ENCODE peak calls at places on chromosome 19, in seven cellular contexts. C, S, E, W, B, Y and P are unnamed samples.

GRCh38 chr19:19451429-19452240 is 46.2 kb downstream of the GATAD2A start:
- DNase-seq in C (no peak), S (no peak), E (no peak), W (no peak), B (no peak), Y (no peak), P (no peak)

GRCh38 chr19:42540071-42540553 is 11.8 kb upstream of the CEACAM1 start:
- DNase-seq in C (no peak), S (peak; percentile 70), E (peak; percentile 21), W (no peak), B (no peak), Y (peak; percentile 86), P (no peak)

GRCh38 chr19:52198678-52199077 is 8.8 kb downstream of the PPP2R1A start:
- DNase-seq in C (no peak), S (no peak), E (peak; percentile 22), W (no peak), B (no peak), Y (no peak), P (no peak)

GRCh38 chr19:16073988-16074387 is 2.3 kb upstream of the TPM4 start:
- DNase-seq in C (no peak), S (no peak), E (no peak), W (no peak), B (no peak), Y (no peak), P (no peak)

GRCh38 chr19:10915511-10916091 is 12.8 kb downstream of the YIPF2 start:
- DNase-seq in C (no peak), S (no peak), E (peak; percentile 97), W (no peak), B (no peak), Y (no peak), P (no peak)

GRCh38 chr19:7808108-7808507 is 21.9 kb upstream of the EVI5L start:
- DNase-seq in C (no peak), S (peak; percentile 31), E (no peak), W (no peak), B (no peak), Y (peak; percentile 53), P (no peak)

GRCh38 chr19:6802336-6803035 is 30.0 kb downstream of the VAV1 start:
- DNase-seq in C (peak; percentile 76), S (peak; percentile 32), E (no peak), W (peak; percentile 19), B (peak; percentile 30), Y (no peak), P (no peak)

GRCh38 chr19:31152906-31153305 is 196.3 kb downstream of the TSHZ3 start:
- DNase-seq in C (no peak), S (no peak), E (peak; percentile 44), W (no peak), B (no peak), Y (no peak), P (no peak)

GRCh38 chr19:31356587-31357314 is 7.5 kb upstream of the TSHZ3 start:
- DNase-seq in C (peak; percentile 64), S (peak; percentile 80), E (no peak), W (no peak), B (peak; percentile 34), Y (no peak), P (no peak)

GRCh38 chr19:36526581-36526980 is 1.5 kb downstream of the ZNF260 start:
- DNase-seq in C (no peak), S (no peak), E (peak; percentile 48), W (no peak), B (no peak), Y (no peak), P (no peak)
- H3K4me3 ChIP-seq in C (no peak overlapping the region), S (peak overlapping the region; percentile 74), E (peak overlapping the region; percentile 81), W (no peak overlapping the region), B (peak overlapping the region; percentile 73), Y (peak overlapping the region; percentile 87), P (no peak overlapping the region)

GRCh38 chr19:3176715-3177501 is 1.7 kb upstream of the S1PR4 start:
- DNase-seq in C (peak; percentile 85), S (no peak), E (peak; percentile 91), W (peak; percentile 75), B (no peak), Y (no peak), P (no peak)
- H3K4me3 ChIP-seq in C (peak overlapping the region; percentile 36), S (no peak overlapping the region), E (no peak overlapping the region), W (peak overlapping the region; percentile 28), B (no peak overlapping the region), Y (no peak overlapping the region), P (no peak overlapping the region)

GRCh38 chr19:38658462-38659306 is 11.2 kb downstream of the ACTN4 start:
- DNase-seq in C (no peak), S (no peak), E (peak; percentile 99), W (peak; percentile 83), B (no peak), Y (no peak), P (no peak)

GRCh38 chr19:38655148-38655824 is 7.8 kb downstream of the ACTN4 start:
- DNase-seq in C (no peak), S (no peak), E (peak; percentile 66), W (no peak), B (no peak), Y (no peak), P (no peak)

GRCh38 chr19:38656171-38656981 is 8.9 kb downstream of the ACTN4 start:
- DNase-seq in C (no peak), S (no peak), E (peak; percentile 79), W (no peak), B (no peak), Y (no peak), P (no peak)

GRCh38 chr19:38660724-38661123 is 13.3 kb downstream of the ACTN4 start:
- DNase-seq in C (no peak), S (no peak), E (no peak), W (no peak), B (no peak), Y (no peak), P (no peak)

GRCh38 chr19:38657633-38658222 is 10.3 kb downstream of the ACTN4 start:
- DNase-seq in C (no peak), S (peak; percentile 63), E (peak; percentile 98), W (peak; percentile 71), B (no peak), Y (no peak), P (no peak)
- H3K4me3 ChIP-seq in C (no peak overlapping the region), S (no peak overlapping the region), E (peak overlapping the region; percentile 53), W (peak overlapping the region; percentile 15), B (peak overlapping the region; percentile 46), Y (no peak overlapping the region), P (no peak overlapping the region)

DNA sequence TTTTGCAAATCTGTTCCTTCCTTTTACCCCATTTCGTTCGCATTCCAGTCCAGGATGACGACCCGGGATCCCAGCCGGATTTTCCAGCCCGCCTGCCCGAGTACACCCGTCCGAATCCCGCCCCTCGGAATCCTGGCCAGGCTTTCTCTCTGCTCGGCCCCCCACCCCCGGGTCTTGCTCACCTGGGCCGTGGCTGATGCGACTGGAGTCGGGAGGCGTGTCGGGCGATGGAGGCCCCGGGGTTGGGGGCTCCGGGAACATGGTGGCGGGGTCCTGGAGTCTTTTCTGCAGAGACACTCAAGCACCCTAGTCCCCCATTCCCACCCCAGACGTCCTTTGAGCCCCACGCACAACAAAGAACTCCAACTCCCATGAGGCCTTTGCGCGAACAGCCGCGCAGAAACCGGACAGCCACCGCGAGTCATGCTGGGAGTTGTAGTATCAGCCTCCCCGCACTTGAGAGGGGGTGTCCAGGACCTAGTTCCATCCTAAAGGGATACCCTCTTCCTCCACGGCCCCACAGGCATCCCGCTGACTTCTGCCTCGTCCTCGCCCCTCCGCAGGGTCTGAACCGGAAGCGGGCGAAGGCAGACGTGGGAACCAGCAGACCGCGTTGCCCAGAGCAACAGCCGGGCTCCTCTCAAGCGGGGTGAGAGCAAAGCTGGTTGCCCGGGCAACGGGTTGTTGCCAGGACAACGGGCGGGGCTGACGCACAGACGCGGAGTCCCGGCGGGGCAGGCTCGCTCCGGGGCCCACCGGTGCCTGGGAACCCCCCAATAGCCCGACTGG is 1.1 kb downstream of the SYT5 start:
- DNase-seq in C (peak; percentile 76), S (peak; percentile 96), E (peak; percentile 92), W (peak; percentile 69), B (peak; percentile 46), Y (peak; percentile 84), P (no peak)
- H3K4me3 ChIP-seq in C (peak overlapping the region; percentile 31), S (peak overlapping the region; percentile 86), E (peak overlapping the region; percentile 58), W (peak overlapping the region; percentile 22), B (peak overlapping the region; percentile 57), Y (peak overlapping the region; percentile 57), P (peak overlapping the region; percentile 46)